ENCODE peak calls at places on chromosomes 5 and 9, in eight cellular contexts. T is gastrocnemius medialis, D is prostate gland, I is endothelial cell of umbilical vein, J is spleen, U is HepG2, V is ovary, Z is HCT116. Y is an unnamed sample. For H3K4me1, the result is how much of the 10 kb centered on the place peaks cover.

GRCh38 chr5:141507387-141508091 is 18.7 kb downstream of the PCDHGC5 start:
- DNase-seq in T (peak), D (no peak), I (no peak), J (no peak), U (no peak), V (peak), Z (no peak), Y (peak)

GRCh38 chr5:136058972-136059354 is 30.2 kb downstream of the TGFBI start:
- DNase-seq in T (no peak), D (no peak), I (no peak), J (no peak), U (no peak), V (no peak), Z (no peak), Y (no peak)

GRCh38 chr9:94772654-94773303 is 46.3 kb downstream of the AOPEP start:
- DNase-seq in T (no peak), D (no peak), I (no peak), J (no peak), U (no peak), V (no peak), Z (no peak), Y (no peak)

GRCh38 chr5:150293091-150293941 is 3.7 kb upstream of the CAMK2A start:
- DNase-seq in T (no peak), D (no peak), I (no peak), J (peak), U (no peak), V (no peak), Z (no peak), Y (no peak)

GRCh38 chr9:135718616-135719015 is 16.6 kb downstream of the KCNT1 start:
- DNase-seq in T (no peak), D (no peak), I (peak), J (peak), U (peak), V (no peak), Z (peak), Y (no peak)

GRCh38 chr9:120698766-120699165 is 15.5 kb downstream of the MEGF9 start:
- DNase-seq in T (no peak), D (no peak), I (peak), J (no peak), U (no peak), V (no peak), Z (no peak), Y (no peak)

GRCh38 chr5:180692426-180692825 is 43.0 kb upstream of the FLT4 start:
- DNase-seq in T (no peak), D (no peak), I (no peak), J (no peak), U (no peak), V (no peak), Z (no peak), Y (no peak)

GRCh38 chr9:133536080-133536479 is 1.6 kb downstream of the ADAMTSL2 start:
- DNase-seq in T (no peak), D (no peak), I (no peak), J (no peak), U (no peak), V (no peak), Z (no peak), Y (no peak)

GRCh38 chr5:42518595-42519067 is 95.4 kb downstream of the GHR start:
- DNase-seq in T (peak), D (no peak), I (no peak), J (no peak), U (no peak), V (no peak), Z (no peak), Y (no peak)

GRCh38 chr5:140116716-140117115 is 2.8 kb downstream of the PURA start:
- DNase-seq in T (no peak), D (no peak), I (no peak), J (no peak), U (no peak), V (no peak), Z (no peak), Y (no peak)

GRCh38 chr5:61232490-61232889 is 70.2 kb upstream of the SMIM15 start:
- DNase-seq in T (no peak), D (no peak), I (no peak), J (no peak), U (no peak), V (no peak), Z (no peak), Y (no peak)

GRCh38 chr5:168637793-168638192 is 58.6 kb upstream of the PANK3 start:
- DNase-seq in T (no peak), D (no peak), I (no peak), J (no peak), U (no peak), V (no peak), Z (no peak), Y (no peak)

GRCh38 chr5:157857821-157858526 is 971 bp downstream of the CLINT1 start:
- DNase-seq in T (no peak), D (no peak), I (peak), J (no peak), U (no peak), V (no peak), Z (no peak), Y (no peak)

GRCh38 chr5:142600611-142601360 is 85.1 kb downstream of the FGF1 start:
- DNase-seq in T (peak), D (peak), I (peak), J (no peak), U (peak), V (peak), Z (no peak), Y (peak)

GRCh38 chr9:108609227-108609894 is 246.4 kb downstream of the ACTL7B start:
- DNase-seq in T (no peak), D (no peak), I (no peak), J (no peak), U (no peak), V (no peak), Z (no peak), Y (no peak)

GRCh38 chr9:19231126-19232035 is 888 bp downstream of the DENND4C start:
- DNase-seq in T (peak), D (peak), I (peak), J (peak), U (no peak), V (no peak), Z (no peak), Y (no peak)

GRCh38 chr5:52015760-52016159 is 632.5 kb downstream of the ISL1 start:
- DNase-seq in T (no peak), D (no peak), I (no peak), J (no peak), U (peak), V (peak), Z (no peak), Y (no peak)

GRCh38 chr5:142747034-142747433 is 23.1 kb upstream of the ARHGAP26 start:
- DNase-seq in T (no peak), D (no peak), I (no peak), J (no peak), U (no peak), V (no peak), Z (no peak), Y (no peak)

GRCh38 chr5:133938932-133939331 is 29.5 kb downstream of the C5orf15 start:
- DNase-seq in T (no peak), D (no peak), I (peak), J (no peak), U (no peak), V (no peak), Z (no peak), Y (no peak)

GRCh38 chr9:16627967-16628366 is 242.5 kb downstream of the BNC2 start:
- DNase-seq in T (peak), D (no peak), I (peak), J (no peak), U (no peak), V (peak), Z (no peak), Y (peak)

GRCh38 chr5:167951121-167951520 is 340.3 kb upstream of the WWC1 start:
- DNase-seq in T (no peak), D (no peak), I (no peak), J (no peak), U (no peak), V (no peak), Z (no peak), Y (no peak)

GRCh38 chr9:137035507-137035834 is 3.6 kb upstream of the FUT7 start:
- DNase-seq in T (no peak), D (no peak), I (no peak), J (no peak), U (no peak), V (no peak), Z (no peak), Y (no peak)

GRCh38 chr9:135958485-135958884 is 2.7 kb downstream of the UBAC1 start:
- DNase-seq in T (peak), D (no peak), I (no peak), J (no peak), U (no peak), V (no peak), Z (no peak), Y (no peak)

GRCh38 chr9:85600675-85601263 is 141.0 kb downstream of the AGTPBP1 start:
- DNase-seq in T (no peak), D (no peak), I (no peak), J (no peak), U (no peak), V (no peak), Z (no peak), Y (peak)

GRCh38 chr9:137466041-137466799 is 7.1 kb upstream of the NSMF start:
- DNase-seq in T (no peak), D (no peak), I (no peak), J (peak), U (no peak), V (no peak), Z (no peak), Y (no peak)

GRCh38 chr9:131310833-131311554 is 21.5 kb downstream of the PLPP7 start:
- DNase-seq in T (peak), D (no peak), I (no peak), J (peak), U (no peak), V (no peak), Z (no peak), Y (no peak)

GRCh38 chr9:126371007-126371870 is 44.6 kb downstream of the MVB12B start:
- DNase-seq in T (no peak), D (no peak), I (no peak), J (no peak), U (peak), V (no peak), Z (no peak), Y (no peak)

GRCh38 chr9:19306568-19306967 is 73.5 kb downstream of the RPS6 start:
- DNase-seq in T (no peak), D (no peak), I (no peak), J (no peak), U (no peak), V (no peak), Z (no peak), Y (no peak)

DNA sequence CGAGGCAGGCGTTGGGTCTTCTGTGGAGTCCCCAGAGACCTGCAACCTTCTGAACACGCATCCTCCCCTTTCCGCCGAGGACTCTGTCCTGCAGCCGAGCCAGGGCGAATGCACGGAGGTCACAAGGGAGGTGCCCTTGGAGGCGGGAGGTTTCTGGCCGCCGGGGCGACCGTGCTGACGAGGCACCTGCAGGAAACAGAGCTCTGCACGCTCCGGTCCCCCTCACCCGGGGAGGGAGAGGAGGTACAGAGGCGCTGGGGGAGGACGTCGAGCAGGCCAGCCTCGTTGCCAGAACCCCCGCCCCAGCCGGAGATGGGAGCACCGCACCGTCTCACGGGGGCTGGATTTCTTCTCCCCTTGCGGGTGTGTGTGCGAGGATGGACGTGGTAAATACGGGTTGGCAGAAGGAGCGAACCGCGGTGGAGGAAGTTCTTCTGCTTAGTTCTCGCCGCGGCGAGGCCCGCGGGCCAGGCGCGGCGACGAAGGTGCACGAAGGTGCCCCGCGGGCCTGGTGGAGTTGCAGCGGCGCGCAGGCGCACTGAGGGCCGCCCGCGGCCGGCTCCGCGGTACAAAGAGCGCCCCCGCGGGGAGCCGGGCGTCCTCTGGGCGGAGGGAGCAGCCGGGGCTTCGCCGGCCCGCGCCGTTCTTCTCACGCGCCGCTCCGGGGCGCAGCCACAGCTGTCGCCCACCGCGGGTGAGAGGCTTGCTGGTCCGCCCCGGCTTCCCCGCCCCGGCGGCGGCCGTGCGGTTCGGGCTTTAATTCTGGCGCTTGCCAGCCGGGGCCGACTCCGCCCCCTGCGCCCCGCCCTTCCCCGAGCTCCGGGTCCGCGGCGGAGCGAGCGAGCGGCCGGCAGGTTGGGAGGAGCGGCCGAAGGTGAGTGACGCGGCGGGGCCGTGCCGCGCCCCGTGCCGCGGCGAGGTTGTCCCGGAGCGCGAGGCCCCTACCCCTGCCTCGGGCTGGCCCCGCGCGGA is 289.5 kb downstream of the DOCK8 start:
- DNase-seq in T (peak), D (peak), I (peak), J (peak), U (peak), V (peak), Z (peak), Y (peak)
- TF ChIP-seq POLR2A in T (peak), D (peak), I (no peak), J (no peak), U (no peak), V (no peak), Z (no peak), Y (peak)

GRCh38 chr5:11027660-11028059 is 266.6 kb upstream of the DAP start:
- DNase-seq in T (no peak), D (no peak), I (no peak), J (no peak), U (no peak), V (no peak), Z (no peak), Y (no peak)
- H3K4me1 ChIP-seq in T (under half), D (under half), I (under half), J (under half), U (under half), V (under half), Z (under half), Y (under half)

DNA sequence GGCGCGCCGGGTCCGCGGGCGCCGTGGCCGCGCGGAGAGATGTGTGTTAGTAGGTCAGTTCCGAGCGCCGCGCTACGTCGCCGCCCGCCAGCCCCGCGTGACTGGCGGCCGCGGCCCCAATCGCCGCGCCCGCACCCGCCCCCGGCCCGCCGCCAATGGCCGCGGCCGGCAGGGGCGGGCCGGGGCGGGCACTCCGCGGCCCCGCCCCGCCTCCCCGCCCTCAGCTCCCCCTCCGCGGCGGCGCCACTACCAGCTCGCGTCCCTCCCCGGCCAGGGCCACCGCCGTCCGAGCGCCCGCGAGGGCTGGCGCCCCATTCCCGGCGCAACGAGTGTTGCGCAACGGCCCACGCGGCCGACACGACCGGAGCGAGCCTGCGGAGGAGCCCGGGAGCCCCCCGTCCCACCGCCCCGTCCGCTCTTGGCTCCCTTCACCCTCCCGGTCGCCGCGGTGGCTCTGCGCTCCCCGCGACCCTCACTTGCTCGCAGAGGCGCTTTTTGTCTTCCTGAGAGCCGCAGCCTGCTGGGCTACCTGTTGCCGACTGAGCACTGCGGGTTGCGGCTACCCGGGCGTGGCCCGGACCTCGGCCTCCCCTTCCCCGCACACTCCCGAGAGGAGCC is at the start of gene NFIL3:
- DNase-seq in T (peak), D (peak), I (peak), J (peak), U (peak), V (peak), Z (no peak), Y (peak)
- TF ChIP-seq POLR2A in T (peak), D (peak), I (peak), J (peak), U (peak), V (peak), Z (peak), Y (no peak)

GRCh38 chr9:83281306-83282255 is 218.6 kb upstream of the RASEF start:
- DNase-seq in T (peak), D (peak), I (peak), J (no peak), U (no peak), V (no peak), Z (no peak), Y (peak)

GRCh38 chr9:83285836-83286235 is 222.9 kb upstream of the RASEF start:
- DNase-seq in T (no peak), D (no peak), I (no peak), J (no peak), U (no peak), V (no peak), Z (no peak), Y (no peak)

GRCh38 chr9:83280790-83281189 is 217.8 kb upstream of the RASEF start:
- DNase-seq in T (no peak), D (no peak), I (peak), J (no peak), U (no peak), V (no peak), Z (no peak), Y (no peak)

GRCh38 chr9:83284766-83285165 is 221.8 kb upstream of the RASEF start:
- DNase-seq in T (no peak), D (no peak), I (no peak), J (no peak), U (no peak), V (no peak), Z (no peak), Y (no peak)

GRCh38 chr9:83283528-83283927 is 220.6 kb upstream of the RASEF start:
- DNase-seq in T (no peak), D (no peak), I (no peak), J (no peak), U (no peak), V (no peak), Z (no peak), Y (no peak)
- H3K4me1 ChIP-seq in T (under half), D (under half), I (under half), J (under half), U (under half), V (under half), Z (under half), Y (under half)

DNA sequence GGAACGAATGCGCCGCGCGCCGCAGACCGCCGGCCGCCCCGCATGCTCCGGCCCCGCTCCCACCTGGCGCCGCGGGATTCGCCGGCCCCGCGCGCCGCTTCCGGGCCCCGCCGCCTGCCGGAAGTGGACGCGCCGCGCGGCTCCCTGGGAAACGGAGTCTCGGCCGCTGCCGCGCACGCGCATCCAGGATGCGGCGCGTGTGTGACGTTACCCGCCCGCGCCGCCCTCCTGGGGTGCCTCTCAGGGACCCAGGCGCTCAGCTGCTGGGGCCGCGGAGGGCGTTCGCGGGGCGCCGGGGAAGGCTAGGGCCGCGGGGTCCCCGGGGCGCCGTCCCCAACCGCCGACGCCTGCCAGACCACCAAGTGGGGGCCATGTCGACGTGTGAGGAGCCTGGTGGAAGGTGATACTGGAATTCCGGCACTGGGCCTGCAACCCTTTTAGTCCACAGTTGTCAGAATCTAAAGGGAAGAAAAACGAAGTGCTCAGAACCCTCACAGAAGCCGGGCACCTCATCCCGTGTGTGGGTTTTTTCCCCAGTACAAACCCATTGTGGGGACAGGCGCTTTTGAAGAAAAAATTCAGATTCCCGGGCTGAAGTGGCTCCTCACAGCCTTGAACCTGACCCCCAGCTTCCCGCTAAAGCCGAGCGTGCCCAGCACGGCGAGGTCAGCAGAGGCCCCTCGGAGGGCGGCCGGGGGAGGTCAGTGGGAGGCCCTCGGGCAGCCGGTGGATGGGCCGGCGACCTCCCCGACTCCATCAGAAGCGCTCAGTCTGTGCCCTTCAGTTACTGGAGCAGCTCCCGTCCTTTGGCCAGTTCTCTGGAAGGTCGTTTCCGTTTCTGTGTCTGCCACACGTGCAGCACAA is at the start of gene CLPTM1L:
- DNase-seq in T (peak), D (peak), I (peak), J (peak), U (peak), V (peak), Z (peak), Y (peak)
- TF ChIP-seq POLR2A in T (peak), D (peak), I (peak), J (peak), U (peak), V (peak), Z (peak), Y (peak)

GRCh38 chr9:99074902-99075245 is 30.0 kb upstream of the TGFBR1 start:
- DNase-seq in T (no peak), D (no peak), I (no peak), J (no peak), U (no peak), V (no peak), Z (no peak), Y (no peak)

GRCh38 chr9:99073985-99074901 is 30.7 kb upstream of the TGFBR1 start:
- DNase-seq in T (no peak), D (no peak), I (no peak), J (no peak), U (no peak), V (no peak), Z (no peak), Y (no peak)

GRCh38 chr9:99072040-99072394 is 32.9 kb upstream of the TGFBR1 start:
- DNase-seq in T (no peak), D (no peak), I (no peak), J (no peak), U (no peak), V (no peak), Z (no peak), Y (no peak)

GRCh38 chr9:99071313-99072039 is 33.4 kb upstream of the TGFBR1 start:
- DNase-seq in T (no peak), D (no peak), I (peak), J (no peak), U (no peak), V (no peak), Z (no peak), Y (no peak)

DNA sequence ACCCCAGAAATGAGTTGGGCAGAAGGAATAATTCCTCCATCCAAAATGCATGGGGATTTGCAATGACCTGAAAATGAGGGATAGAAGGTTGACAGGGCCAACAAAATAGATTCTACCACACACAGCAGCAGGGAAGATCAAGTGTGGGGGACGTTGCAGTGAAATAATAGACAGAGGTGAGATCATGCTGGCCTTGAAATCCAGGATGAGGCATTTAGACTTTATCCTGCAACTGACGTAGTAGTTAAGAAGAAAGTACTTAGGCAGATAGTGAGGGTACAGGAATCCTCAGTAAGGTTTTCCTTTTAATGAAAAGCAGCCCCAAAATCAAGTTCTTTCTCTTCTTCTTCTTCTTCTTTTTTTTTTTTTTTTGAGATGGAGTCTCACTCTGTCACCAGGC is 31.6 kb upstream of the TGFBR1 start:
- DNase-seq in T (no peak), D (no peak), I (no peak), J (no peak), U (no peak), V (no peak), Z (no peak), Y (no peak)
- H3K4me1 ChIP-seq in T (under half), D (under half), I (under half), J (half or more), U (under half), V (under half), Z (under half), Y (under half)